ENCODE peak calls at places on chromosome 14, in seven cellular contexts. One of them, this sample, is unnamed.

GRCh38 chr14:61025239-61026223 is 44.5 kb downstream of the SLC38A6 start:
- DNase-seq in spleen: peak; percentile 70
- DNase-seq in Panc1: peak; percentile 35
- DNase-seq in suprapubic skin: peak; percentile 54
- DNase-seq in stomach: peak; percentile 56
- DNase-seq in K562: peak; percentile 39
- DNase-seq in transverse colon: peak; percentile 54
- DNase-seq in this sample: peak; percentile 63

GRCh38 chr14:95255487-95255886 is 64.2 kb downstream of the CLMN start:
- DNase-seq in spleen: no peak
- DNase-seq in Panc1: no peak
- DNase-seq in suprapubic skin: no peak
- DNase-seq in stomach: peak; percentile 86
- DNase-seq in K562: peak; percentile 40
- DNase-seq in transverse colon: peak; percentile 91
- DNase-seq in this sample: peak; percentile 79

GRCh38 chr14:28975084-28975483 is 208.5 kb downstream of the FOXG1 start:
- DNase-seq in spleen: no peak
- DNase-seq in Panc1: no peak
- DNase-seq in suprapubic skin: no peak
- DNase-seq in stomach: no peak
- DNase-seq in K562: no peak
- DNase-seq in transverse colon: no peak
- DNase-seq in this sample: no peak

GRCh38 chr14:52380294-52380693 is 66.2 kb downstream of the PTGER2 start:
- DNase-seq in spleen: no peak
- DNase-seq in Panc1: no peak
- DNase-seq in suprapubic skin: no peak
- DNase-seq in stomach: no peak
- DNase-seq in K562: no peak
- DNase-seq in transverse colon: no peak
- DNase-seq in this sample: no peak

GRCh38 chr14:24136684-24137528 is 912 bp downstream of the PSME1 start:
- DNase-seq in spleen: peak; percentile 76
- DNase-seq in Panc1: no peak
- DNase-seq in suprapubic skin: no peak
- DNase-seq in stomach: no peak
- DNase-seq in K562: no peak
- DNase-seq in transverse colon: no peak
- DNase-seq in this sample: no peak

GRCh38 chr14:52043690-52044089 is 25.2 kb downstream of the NID2 start:
- DNase-seq in spleen: no peak
- DNase-seq in Panc1: no peak
- DNase-seq in suprapubic skin: no peak
- DNase-seq in stomach: peak; percentile 36
- DNase-seq in K562: peak; percentile 28
- DNase-seq in transverse colon: peak; percentile 49
- DNase-seq in this sample: no peak

GRCh38 chr14:104444159-104445030 is 135.2 kb upstream of the C14orf180 start:
- DNase-seq in spleen: no peak
- DNase-seq in Panc1: no peak
- DNase-seq in suprapubic skin: no peak
- DNase-seq in stomach: peak; percentile 11
- DNase-seq in K562: no peak
- DNase-seq in transverse colon: no peak
- DNase-seq in this sample: no peak

GRCh38 chr14:64646103-64646502 is 58.1 kb upstream of the PLEKHG3 start:
- DNase-seq in spleen: no peak
- DNase-seq in Panc1: no peak
- DNase-seq in suprapubic skin: no peak
- DNase-seq in stomach: no peak
- DNase-seq in K562: no peak
- DNase-seq in transverse colon: no peak
- DNase-seq in this sample: no peak

GRCh38 chr14:59360923-59361794 is 104.0 kb downstream of the GPR135 start:
- DNase-seq in spleen: peak; percentile 81
- DNase-seq in Panc1: no peak
- DNase-seq in suprapubic skin: peak; percentile 75
- DNase-seq in stomach: peak; percentile 59
- DNase-seq in K562: peak; percentile 68
- DNase-seq in transverse colon: peak; percentile 67
- DNase-seq in this sample: peak; percentile 79

GRCh38 chr14:82855912-82856381 is 1322.3 kb upstream of the SEL1L start:
- DNase-seq in spleen: no peak
- DNase-seq in Panc1: no peak
- DNase-seq in suprapubic skin: no peak
- DNase-seq in stomach: no peak
- DNase-seq in K562: no peak
- DNase-seq in transverse colon: no peak
- DNase-seq in this sample: no peak

GRCh38 chr14:50347521-50347920 is 35.4 kb downstream of the DMAC2L start:
- DNase-seq in spleen: no peak
- DNase-seq in Panc1: no peak
- DNase-seq in suprapubic skin: no peak
- DNase-seq in stomach: no peak
- DNase-seq in K562: peak; percentile 59
- DNase-seq in transverse colon: no peak
- DNase-seq in this sample: no peak

GRCh38 chr14:65281991-65282908 is 130.3 kb upstream of the FUT8 start:
- DNase-seq in spleen: no peak
- DNase-seq in Panc1: no peak
- DNase-seq in suprapubic skin: no peak
- DNase-seq in stomach: no peak
- DNase-seq in K562: no peak
- DNase-seq in transverse colon: no peak
- DNase-seq in this sample: no peak

GRCh38 chr14:73760598-73761586 is 46.7 kb upstream of the PNMA1 start:
- DNase-seq in spleen: no peak
- DNase-seq in Panc1: no peak
- DNase-seq in suprapubic skin: no peak
- DNase-seq in stomach: no peak
- DNase-seq in K562: no peak
- DNase-seq in transverse colon: peak; percentile 41
- DNase-seq in this sample: no peak

GRCh38 chr14:38171197-38171596 is 36.5 kb upstream of the SSTR1 start:
- DNase-seq in spleen: no peak
- DNase-seq in Panc1: no peak
- DNase-seq in suprapubic skin: no peak
- DNase-seq in stomach: no peak
- DNase-seq in K562: no peak
- DNase-seq in transverse colon: no peak
- DNase-seq in this sample: no peak

GRCh38 chr14:65074449-65075155 is 27.7 kb downstream of the MAX start:
- DNase-seq in spleen: no peak
- DNase-seq in Panc1: no peak
- DNase-seq in suprapubic skin: no peak
- DNase-seq in stomach: no peak
- DNase-seq in K562: no peak
- DNase-seq in transverse colon: no peak
- DNase-seq in this sample: no peak

GRCh38 chr14:30624132-30624423 is 2.0 kb downstream of the SCFD1 start:
- DNase-seq in spleen: no peak
- DNase-seq in Panc1: no peak
- DNase-seq in suprapubic skin: no peak
- DNase-seq in stomach: no peak
- DNase-seq in K562: no peak
- DNase-seq in transverse colon: no peak
- DNase-seq in this sample: no peak
- TF ChIP-seq POLR2AphosphoS5 in spleen: no peak
- TF ChIP-seq POLR2AphosphoS5 in Panc1: no peak
- TF ChIP-seq POLR2AphosphoS5 in suprapubic skin: no peak
- TF ChIP-seq POLR2AphosphoS5 in stomach: no peak
- TF ChIP-seq POLR2AphosphoS5 in K562: no peak
- TF ChIP-seq POLR2AphosphoS5 in transverse colon: no peak
- TF ChIP-seq POLR2AphosphoS5 in this sample: no peak

GRCh38 chr14:101289911-101290310 is 271.4 kb upstream of the DIO3 start:
- DNase-seq in spleen: no peak
- DNase-seq in Panc1: no peak
- DNase-seq in suprapubic skin: no peak
- DNase-seq in stomach: no peak
- DNase-seq in K562: no peak
- DNase-seq in transverse colon: no peak
- DNase-seq in this sample: no peak
- H3K4me1 ChIP-seq in spleen: no peaks in the 10 kb centered on the region
- H3K4me1 ChIP-seq in Panc1: no peaks in the 10 kb centered on the region
- H3K4me1 ChIP-seq in suprapubic skin: peaks cover 6% of the 10 kb centered on the region
- H3K4me1 ChIP-seq in stomach: no peaks in the 10 kb centered on the region
- H3K4me1 ChIP-seq in K562: no peaks in the 10 kb centered on the region
- H3K4me1 ChIP-seq in transverse colon: peaks cover 21% of the 10 kb centered on the region
- H3K4me1 ChIP-seq in this sample: no peaks in the 10 kb centered on the region

GRCh38 chr14:101009531-101009930 is 106.0 kb upstream of the RTL1 start:
- DNase-seq in spleen: peak; percentile 54
- DNase-seq in Panc1: no peak
- DNase-seq in suprapubic skin: peak; percentile 39
- DNase-seq in stomach: no peak
- DNase-seq in K562: no peak
- DNase-seq in transverse colon: no peak
- DNase-seq in this sample: no peak
- H3K27ac ChIP-seq in spleen: no peak overlapping the region
- H3K27ac ChIP-seq in Panc1: no peak overlapping the region
- H3K27ac ChIP-seq in suprapubic skin: no peak overlapping the region
- H3K27ac ChIP-seq in stomach: no peak overlapping the region
- H3K27ac ChIP-seq in K562: no peak overlapping the region
- H3K27ac ChIP-seq in transverse colon: no peak overlapping the region
- H3K27ac ChIP-seq in this sample: no peak overlapping the region

GRCh38 chr14:63642229-63642611 is 549 bp upstream of the WDR89 start:
- DNase-seq in spleen: peak; percentile 86
- DNase-seq in Panc1: peak; percentile 88
- DNase-seq in suprapubic skin: peak; percentile 85
- DNase-seq in stomach: peak; percentile 80
- DNase-seq in K562: peak; percentile 84
- DNase-seq in transverse colon: peak; percentile 84
- DNase-seq in this sample: peak; percentile 84
- TF ChIP-seq POLR2AphosphoS5 in spleen: no peak
- TF ChIP-seq POLR2AphosphoS5 in Panc1: no peak
- TF ChIP-seq POLR2AphosphoS5 in suprapubic skin: no peak
- TF ChIP-seq POLR2AphosphoS5 in stomach: peak; percentile 4
- TF ChIP-seq POLR2AphosphoS5 in K562: no peak
- TF ChIP-seq POLR2AphosphoS5 in transverse colon: no peak
- TF ChIP-seq POLR2AphosphoS5 in this sample: no peak

GRCh38 chr14:54594531-54594930 is 27.6 kb downstream of the SAMD4A start:
- DNase-seq in spleen: no peak
- DNase-seq in Panc1: no peak
- DNase-seq in suprapubic skin: no peak
- DNase-seq in stomach: no peak
- DNase-seq in K562: no peak
- DNase-seq in transverse colon: no peak
- DNase-seq in this sample: no peak
- H3K4me1 ChIP-seq in spleen: peaks cover 22% of the 10 kb centered on the region
- H3K4me1 ChIP-seq in Panc1: no peaks in the 10 kb centered on the region
- H3K4me1 ChIP-seq in suprapubic skin: peaks cover 22% of the 10 kb centered on the region
- H3K4me1 ChIP-seq in stomach: no peaks in the 10 kb centered on the region
- H3K4me1 ChIP-seq in K562: peaks cover 3% of the 10 kb centered on the region
- H3K4me1 ChIP-seq in transverse colon: peaks cover 2% of the 10 kb centered on the region
- H3K4me1 ChIP-seq in this sample: no peaks in the 10 kb centered on the region

GRCh38 chr14:105477659-105478623 is 3.3 kb downstream of the CRIP2 start:
- DNase-seq in spleen: peak; percentile 88
- DNase-seq in Panc1: no peak
- DNase-seq in suprapubic skin: peak; percentile 77
- DNase-seq in stomach: no peak
- DNase-seq in K562: peak; percentile 53
- DNase-seq in transverse colon: no peak
- DNase-seq in this sample: no peak
- H3K27ac ChIP-seq in spleen: peak overlapping the region; percentile 94
- H3K27ac ChIP-seq in Panc1: no peak overlapping the region
- H3K27ac ChIP-seq in suprapubic skin: peak overlapping the region; percentile 5
- H3K27ac ChIP-seq in stomach: no peak overlapping the region
- H3K27ac ChIP-seq in K562: no peak overlapping the region
- H3K27ac ChIP-seq in transverse colon: peak overlapping the region; percentile 90
- H3K27ac ChIP-seq in this sample: peak overlapping the region; percentile 99

DNA sequence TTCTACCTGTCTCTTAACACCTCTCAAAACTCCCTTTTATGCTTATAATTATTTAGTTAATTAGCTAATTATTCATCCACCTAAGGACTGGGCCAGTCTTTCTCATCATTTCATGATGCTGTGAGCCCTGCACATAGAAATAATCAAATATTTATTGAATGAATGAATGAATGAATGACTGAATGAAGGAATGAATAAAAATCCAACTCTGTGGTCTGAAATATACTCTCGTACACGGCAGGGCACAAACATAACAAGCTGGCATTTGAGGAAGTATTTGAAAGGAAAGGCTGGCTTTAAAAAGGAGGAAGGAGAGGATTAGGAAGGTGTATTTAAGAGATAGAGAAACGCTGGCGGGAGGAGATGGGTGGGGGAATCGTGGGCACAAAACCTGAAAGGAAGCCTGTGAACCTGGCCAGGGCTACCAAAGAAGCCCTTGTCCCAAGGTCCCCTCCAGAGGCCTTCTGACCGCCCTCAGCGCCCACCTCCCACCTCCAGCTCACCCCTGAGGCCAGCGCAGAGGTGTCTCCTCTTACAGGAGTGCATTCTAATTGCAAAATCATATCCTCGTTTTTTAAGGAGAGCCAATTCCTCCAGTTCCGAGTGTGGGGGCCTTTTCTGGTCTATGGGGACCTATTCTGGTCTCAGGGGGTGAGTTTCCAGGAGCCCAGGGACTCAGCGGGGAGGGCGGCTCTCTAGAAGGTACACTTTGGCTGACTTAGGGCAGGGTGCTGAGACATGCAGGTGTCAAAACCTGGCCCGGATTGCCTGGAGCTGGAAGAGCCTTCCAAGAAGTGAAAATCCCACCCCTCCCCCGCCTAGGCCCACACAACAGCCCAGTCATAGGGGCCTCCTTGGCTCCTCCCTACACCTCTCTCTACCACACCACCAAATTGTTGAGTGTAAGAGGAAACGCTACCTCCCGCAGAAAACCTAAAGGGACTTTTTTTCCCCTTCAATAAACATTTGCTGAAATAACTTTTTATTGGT is 8.7 kb upstream of the JDP2 start:
- DNase-seq in spleen: no peak
- DNase-seq in Panc1: no peak
- DNase-seq in suprapubic skin: no peak
- DNase-seq in stomach: peak; percentile 63
- DNase-seq in K562: peak; percentile 79
- DNase-seq in transverse colon: peak; percentile 84
- DNase-seq in this sample: no peak
- TF ChIP-seq POLR2AphosphoS5 in spleen: no peak
- TF ChIP-seq POLR2AphosphoS5 in Panc1: no peak
- TF ChIP-seq POLR2AphosphoS5 in suprapubic skin: no peak
- TF ChIP-seq POLR2AphosphoS5 in stomach: no peak
- TF ChIP-seq POLR2AphosphoS5 in K562: no peak
- TF ChIP-seq POLR2AphosphoS5 in transverse colon: no peak
- TF ChIP-seq POLR2AphosphoS5 in this sample: no peak

DNA sequence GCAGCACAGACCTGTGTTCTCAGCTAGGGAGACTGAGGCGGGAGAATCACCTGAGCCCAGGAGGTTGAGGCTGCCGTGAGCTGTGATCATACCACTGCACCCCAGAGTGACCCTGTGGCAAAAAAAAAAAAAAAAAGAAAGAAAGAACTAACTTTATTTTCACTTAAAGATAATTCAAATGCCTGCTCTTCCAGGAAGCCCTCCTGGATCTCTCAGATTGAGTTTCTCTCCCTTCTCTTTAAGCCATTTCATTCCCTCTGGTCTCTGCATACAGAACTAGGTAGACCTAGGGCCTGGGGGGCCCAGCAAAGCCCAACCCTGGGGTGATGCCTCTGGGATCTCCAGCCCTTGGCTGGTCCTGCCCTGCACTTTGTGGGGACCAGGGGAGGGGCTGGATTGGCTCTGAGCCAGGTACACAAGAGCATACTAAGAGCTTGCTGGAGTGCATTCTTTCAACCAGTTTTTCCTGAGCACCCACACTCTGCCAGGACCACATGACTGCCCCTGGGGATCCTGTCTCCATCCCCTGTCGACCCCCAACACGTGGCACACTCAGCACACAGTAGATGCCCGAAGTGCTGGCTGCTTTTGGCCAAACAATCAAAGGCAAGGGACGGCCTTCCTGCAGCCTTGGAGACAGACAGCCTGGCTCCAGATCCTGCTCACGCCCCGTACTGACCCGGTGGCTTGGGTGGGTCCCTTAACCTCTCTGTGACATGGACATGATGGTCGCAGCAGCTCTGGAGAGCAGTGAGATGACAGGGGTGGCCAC is 52.7 kb downstream of the CYP46A1 start:
- DNase-seq in spleen: no peak
- DNase-seq in Panc1: no peak
- DNase-seq in suprapubic skin: no peak
- DNase-seq in stomach: no peak
- DNase-seq in K562: no peak
- DNase-seq in transverse colon: no peak
- DNase-seq in this sample: no peak
- H3K4me1 ChIP-seq in spleen: peaks cover 54% of the 10 kb centered on the region
- H3K4me1 ChIP-seq in Panc1: peaks cover 18% of the 10 kb centered on the region
- H3K4me1 ChIP-seq in suprapubic skin: peaks cover 28% of the 10 kb centered on the region
- H3K4me1 ChIP-seq in stomach: peaks cover 19% of the 10 kb centered on the region
- H3K4me1 ChIP-seq in K562: peaks cover 19% of the 10 kb centered on the region
- H3K4me1 ChIP-seq in transverse colon: no peaks in the 10 kb centered on the region
- H3K4me1 ChIP-seq in this sample: no peaks in the 10 kb centered on the region

This sample was measured in breast epithelium.